ENCODE peak calls at places on chromosomes 11 and 22, in six cellular contexts. D is brain microvascular endothelial cell, X is ovary, W is PC-9, H is suprapubic skin, S is IMR-90. R is an unnamed sample.

GRCh38 chr11:83156996-83157754 is at the start of gene PCF11:
- DNase-seq in D (peak; percentile 100), X (no peak), W (no peak), H (no peak), S (no peak), R (no peak)

GRCh38 chr11:530960-531825 is 4.2 kb downstream of the HRAS start:
- DNase-seq in D (no peak), X (no peak), W (no peak), H (peak; percentile 74), S (no peak), R (no peak)

GRCh38 chr11:116199182-116199581 is 573.6 kb downstream of the BUD13 start:
- DNase-seq in D (no peak), X (no peak), W (no peak), H (no peak), S (no peak), R (no peak)

GRCh38 chr11:125315088-125315740 is 150.7 kb downstream of the PKNOX2 start:
- DNase-seq in D (peak; percentile 11), X (peak; percentile 85), W (no peak), H (no peak), S (peak; percentile 25), R (no peak)

GRCh38 chr11:15826826-15827225 is 529.5 kb downstream of the SOX6 start:
- DNase-seq in D (peak; percentile 17), X (peak; percentile 42), W (peak; percentile 39), H (no peak), S (no peak), R (no peak)

GRCh38 chr22:48566741-48567140 is 1260.9 kb downstream of the BRD1 start:
- DNase-seq in D (no peak), X (no peak), W (no peak), H (no peak), S (no peak), R (no peak)

GRCh38 chr22:46125816-46126770 is 24.2 kb upstream of the PPARA start:
- DNase-seq in D (no peak), X (no peak), W (no peak), H (no peak), S (no peak), R (no peak)

GRCh38 chr11:74844072-74844471 is 95.4 kb downstream of the RNF169 start:
- DNase-seq in D (no peak), X (no peak), W (no peak), H (no peak), S (no peak), R (no peak)

GRCh38 chr11:112355726-112356125 is 95.1 kb upstream of the PLET1 start:
- DNase-seq in D (no peak), X (peak; percentile 70), W (peak; percentile 34), H (no peak), S (peak; percentile 35), R (no peak)

GRCh38 chr11:94835571-94835970 is 67.4 kb downstream of the AMOTL1 start:
- DNase-seq in D (no peak), X (no peak), W (no peak), H (no peak), S (peak; percentile 70), R (no peak)

GRCh38 chr11:15258433-15259350 is 144.0 kb downstream of the INSC start:
- DNase-seq in D (peak; percentile 23), X (no peak), W (peak; percentile 46), H (no peak), S (peak; percentile 34), R (no peak)

GRCh38 chr11:117230286-117230961 is 1.4 kb downstream of the PCSK7 start:
- DNase-seq in D (no peak), X (no peak), W (no peak), H (peak; percentile 50), S (peak; percentile 51), R (no peak)

GRCh38 chr22:31451709-31452571 is 37.7 kb downstream of the EIF4ENIF1 start:
- DNase-seq in D (peak; percentile 62), X (no peak), W (peak; percentile 45), H (no peak), S (peak; percentile 59), R (peak; percentile 23)

GRCh38 chr11:2351701-2352100 is 25.4 kb upstream of the CD81 start:
- DNase-seq in D (no peak), X (no peak), W (no peak), H (no peak), S (no peak), R (no peak)

GRCh38 chr11:88337342-88338222 is at the start of gene CTSC:
- DNase-seq in D (peak; percentile 92), X (peak; percentile 94), W (peak; percentile 89), H (peak; percentile 94), S (peak; percentile 87), R (no peak)

GRCh38 chr11:91495837-91496236 is 728.8 kb upstream of the FAT3 start:
- DNase-seq in D (no peak), X (no peak), W (no peak), H (no peak), S (no peak), R (no peak)

GRCh38 chr11:57421066-57421465 is 5.9 kb downstream of the SLC43A3 start:
- DNase-seq in D (no peak), X (no peak), W (no peak), H (no peak), S (no peak), R (no peak)

GRCh38 chr11:120035756-120036155 is 102.2 kb downstream of the TRIM29 start:
- DNase-seq in D (no peak), X (no peak), W (no peak), H (no peak), S (no peak), R (no peak)

GRCh38 chr11:10032991-10033390 is 261.0 kb downstream of the SBF2 start:
- DNase-seq in D (no peak), X (no peak), W (no peak), H (no peak), S (peak; percentile 29), R (peak; percentile 31)

GRCh38 chr11:103448966-103449365 is 339.7 kb downstream of the DYNC2H1 start:
- DNase-seq in D (no peak), X (no peak), W (no peak), H (no peak), S (no peak), R (no peak)

GRCh38 chr11:79116600-79116999 is 324.2 kb downstream of the TENM4 start:
- DNase-seq in D (no peak), X (no peak), W (no peak), H (no peak), S (no peak), R (no peak)

GRCh38 chr11:70587095-70587389 is 188.7 kb downstream of the CTTN start:
- DNase-seq in D (no peak), X (no peak), W (peak; percentile 42), H (no peak), S (peak; percentile 8), R (no peak)

GRCh38 chr11:35717043-35717442 is 54.5 kb downstream of the TRIM44 start:
- DNase-seq in D (no peak), X (no peak), W (no peak), H (no peak), S (no peak), R (no peak)

GRCh38 chr11:82507288-82507687 is 226.4 kb downstream of the FAM181B start:
- DNase-seq in D (no peak), X (no peak), W (no peak), H (no peak), S (no peak), R (no peak)

GRCh38 chr22:23256986-23257888 is 76.9 kb downstream of the BCR start:
- DNase-seq in D (no peak), X (peak; percentile 82), W (no peak), H (peak; percentile 88), S (no peak), R (no peak)

GRCh38 chr22:48659393-48659792 is 1168.3 kb downstream of the BRD1 start:
- DNase-seq in D (no peak), X (no peak), W (no peak), H (no peak), S (no peak), R (no peak)

GRCh38 chr22:22909605-22910271 is 22.1 kb downstream of the IGLL5 start:
- DNase-seq in D (no peak), X (no peak), W (no peak), H (no peak), S (no peak), R (no peak)

GRCh38 chr11:67646535-67647336 is 3.8 kb downstream of the ACY3 start:
- DNase-seq in D (no peak), X (no peak), W (peak; percentile 11), H (peak; percentile 76), S (no peak), R (no peak)

GRCh38 chr11:67649634-67650540 is 643 bp downstream of the ACY3 start:
- DNase-seq in D (no peak), X (no peak), W (peak; percentile 58), H (no peak), S (no peak), R (no peak)

GRCh38 chr11:67647471-67647870 is 3.1 kb downstream of the ACY3 start:
- DNase-seq in D (no peak), X (no peak), W (peak; percentile 10), H (peak; percentile 73), S (no peak), R (no peak)

GRCh38 chr11:67648140-67648795 is 2.3 kb downstream of the ACY3 start:
- DNase-seq in D (no peak), X (no peak), W (peak; percentile 46), H (no peak), S (no peak), R (no peak)

GRCh38 chr11:67648796-67649613 is 1.5 kb downstream of the ACY3 start:
- DNase-seq in D (no peak), X (no peak), W (peak; percentile 30), H (no peak), S (no peak), R (no peak)
- TF ChIP-seq CTCF in D (no peak), X (no peak), W (no peak), H (no peak), S (no peak), R (no peak)

GRCh38 chr22:37660709-37661045 is 2.2 kb downstream of the PDXP start:
- DNase-seq in D (no peak), X (no peak), W (no peak), H (no peak), S (no peak), R (no peak)
- H3K4me3 ChIP-seq in D (no peak overlapping the region), X (no peak overlapping the region), W (no peak overlapping the region), H (no peak overlapping the region), S (no peak overlapping the region), R (no peak overlapping the region)

GRCh38 chr11:43504316-43504950 is 145.7 kb downstream of the TTC17 start:
- DNase-seq in D (peak; percentile 7), X (peak; percentile 61), W (no peak), H (no peak), S (peak; percentile 13), R (no peak)
- TF ChIP-seq CTCF in D (peak; percentile 59), X (peak; percentile 41), W (peak; percentile 58), H (no peak), S (peak; percentile 36), R (peak; percentile 53)

DNA sequence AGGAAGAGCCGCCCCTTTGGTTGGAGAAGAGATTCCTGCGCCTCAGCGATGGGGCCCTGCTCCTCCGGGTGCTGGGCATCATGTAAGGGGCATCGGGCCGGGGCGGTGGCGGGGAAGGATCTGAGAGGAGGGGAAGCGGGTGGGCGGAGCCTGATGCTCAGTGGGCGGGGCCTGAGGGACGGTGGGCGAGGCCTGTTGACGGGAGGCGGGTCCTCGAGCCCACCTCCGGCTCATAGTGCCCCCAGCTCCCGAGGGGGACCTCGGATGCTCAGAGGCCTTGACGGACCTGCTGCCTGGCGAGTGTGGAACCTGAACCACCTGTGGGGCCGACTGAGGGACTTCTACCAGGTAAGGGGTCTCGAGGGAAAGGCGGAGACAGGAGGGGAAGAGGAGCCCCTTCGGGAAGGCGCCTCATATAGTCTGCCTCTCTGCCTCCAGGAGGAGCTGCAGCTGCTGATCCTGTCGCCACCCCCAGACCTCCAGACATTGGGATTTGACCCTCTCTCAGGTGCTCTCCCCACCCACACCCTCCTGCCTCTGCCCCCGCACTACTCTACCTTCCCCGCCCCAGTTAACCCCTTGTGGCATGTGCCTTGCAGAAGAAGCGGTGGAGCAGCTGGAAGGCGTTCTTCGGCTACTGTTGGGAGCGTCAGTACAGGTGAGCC is 799 bp downstream of the CCDC88B start:
- DNase-seq in D (no peak), X (peak; percentile 75), W (no peak), H (no peak), S (no peak), R (no peak)
- H3K4me3 ChIP-seq in D (no peak overlapping the region), X (no peak overlapping the region), W (no peak overlapping the region), H (peak overlapping the region; percentile 30), S (no peak overlapping the region), R (no peak overlapping the region)

R was measured in AG09309.